ENCODE peak calls at places on chromosomes 6 and 20, in four cellular contexts. U is astrocyte of the hippocampus, H is heart left ventricle, F is BJ. I is an unnamed sample.
A peak's percentile ranks its signal among the peaks of the same experiment; 100 is the strongest.

GRCh38 chr6:135358907-135359459 is 138.6 kb downstream of the AHI1 start:
- DNase-seq in U (peak; percentile 15), H (no peak), F (peak; percentile 23), I (peak; percentile 74)

GRCh38 chr6:43846556-43846955 is 76.5 kb downstream of the VEGFA start:
- DNase-seq in U (peak; percentile 40), H (no peak), F (no peak), I (peak; percentile 55)

GRCh38 chr6:79188885-79189505 is 45.5 kb downstream of the HMGN3 start:
- DNase-seq in U (peak; percentile 88), H (no peak), F (no peak), I (no peak)

GRCh38 chr6:11700118-11700718 is 78.4 kb downstream of the ADTRP start:
- DNase-seq in U (peak; percentile 47), H (no peak), F (no peak), I (peak; percentile 62)

GRCh38 chr6:43943781-43944250 is 173.8 kb downstream of the VEGFA start:
- DNase-seq in U (peak; percentile 62), H (no peak), F (no peak), I (no peak)

GRCh38 chr20:53547664-53548239 is 45.9 kb downstream of the ZNF217 start:
- DNase-seq in U (peak; percentile 79), H (no peak), F (peak; percentile 18), I (peak; percentile 75)

GRCh38 chr6:142412241-142412640 is 110.4 kb downstream of the ADGRG6 start:
- DNase-seq in U (no peak), H (no peak), F (no peak), I (no peak)

GRCh38 chr20:50848341-50848808 is 53.5 kb downstream of the BCAS4 start:
- DNase-seq in U (peak; percentile 77), H (no peak), F (no peak), I (no peak)

GRCh38 chr20:33441142-33441955 is 2.2 kb downstream of the SNTA1 start:
- DNase-seq in U (no peak), H (no peak), F (no peak), I (no peak)

GRCh38 chr6:40299666-40300065 is 287.5 kb downstream of the LRFN2 start:
- DNase-seq in U (peak; percentile 18), H (no peak), F (no peak), I (no peak)

GRCh38 chr6:72825265-72825918 is 203.5 kb downstream of the KCNQ5 start:
- DNase-seq in U (peak; percentile 43), H (no peak), F (no peak), I (peak; percentile 62)

GRCh38 chr6:33904050-33904827 is 100.4 kb upstream of the MLN start:
- DNase-seq in U (no peak), H (no peak), F (no peak), I (no peak)

GRCh38 chr20:64010711-64011237 is 25.2 kb upstream of the C20orf204 start:
- DNase-seq in U (no peak), H (no peak), F (peak; percentile 19), I (no peak)

GRCh38 chr6:33273129-33273923 is 1.5 kb downstream of the RPS18 start:
- DNase-seq in U (no peak), H (no peak), F (no peak), I (no peak)

GRCh38 chr20:4472906-4473305 is 248.8 kb upstream of the PRND start:
- DNase-seq in U (no peak), H (no peak), F (no peak), I (no peak)

GRCh38 chr20:63041776-63042175 is 35.0 kb upstream of the BHLHE23 start:
- DNase-seq in U (no peak), H (peak; percentile 7), F (no peak), I (no peak)

GRCh38 chr6:125871365-125871764 is 80.6 kb downstream of the NCOA7 start:
- DNase-seq in U (no peak), H (no peak), F (no peak), I (peak; percentile 27)

GRCh38 chr6:77245026-77245425 is 218.3 kb downstream of the HTR1B start:
- DNase-seq in U (peak; percentile 2), H (no peak), F (no peak), I (peak; percentile 5)

GRCh38 chr20:62800314-62801259 is 4.0 kb upstream of the OGFR start:
- DNase-seq in U (no peak), H (no peak), F (no peak), I (no peak)

GRCh38 chr6:170371091-170371490 is 64.5 kb downstream of the FAM120B start:
- DNase-seq in U (peak; percentile 72), H (no peak), F (no peak), I (peak; percentile 29)

I was measured in iris pigment epithelial cell.